ENCODE peak calls at places on chromosomes 13 and 19, in eight cellular contexts. S, Q, E, B, Z, N, D and G are unnamed samples.
A peak's percentile ranks its signal among the peaks of the same experiment; 100 is the strongest.

GRCh38 chr13:22569830-22570229 is 610.9 kb upstream of the SGCG start:
- DNase-seq in B (no peak), Q (no peak), N (no peak), Z (no peak), S (no peak), E (no peak), D (no peak), G (no peak)

GRCh38 chr13:20528451-20528850 is 2.8 kb upstream of the CRYL1 start:
- DNase-seq in Q (no peak), B (no peak), D (peak; percentile 47), N (no peak), S (no peak), Z (no peak), E (no peak), G (no peak)

GRCh38 chr19:30430206-30430734 is 58.1 kb downstream of the ZNF536 start:
- DNase-seq in Z (no peak), D (no peak), S (no peak), N (no peak), B (no peak), Q (no peak), E (no peak), G (no peak)

GRCh38 chr13:20566424-20566916 is 487 bp upstream of the IFT88 start:
- DNase-seq in N (peak; percentile 17), Q (peak; percentile 85), B (no peak), E (no peak), S (peak; percentile 40), Z (peak; percentile 76), D (no peak), G (peak; percentile 48)

GRCh38 chr13:76894401-76895110 is 8.4 kb upstream of the KCTD12 start:
- DNase-seq in D (no peak), B (no peak), Z (no peak), Q (no peak), N (no peak), E (no peak), S (no peak), G (no peak)

GRCh38 chr13:113650275-113650674 is 7.7 kb downstream of the ATP4B start:
- DNase-seq in Q (no peak), D (no peak), S (no peak), Z (no peak), B (no peak), N (no peak), E (no peak), G (no peak)

GRCh38 chr13:33816912-33817311 is 1.0 kb upstream of the RFC3 start:
- DNase-seq in B (no peak), Z (no peak), Q (no peak), N (no peak), E (no peak), S (no peak), D (no peak), G (no peak)

GRCh38 chr13:113750554-113751399 is 8.2 kb upstream of the TMEM255B start:
- DNase-seq in S (no peak), B (no peak), Q (no peak), E (no peak), D (no peak), N (no peak), Z (no peak), G (no peak)

GRCh38 chr19:9945319-9945966 is 9.1 kb upstream of the OLFM2 start:
- DNase-seq in N (no peak), Z (peak; percentile 10), D (no peak), B (peak; percentile 78), E (peak; percentile 76), Q (peak; percentile 100), S (no peak), G (no peak)

GRCh38 chr13:93361703-93362102 is 135.1 kb downstream of the GPC6 start:
- DNase-seq in N (no peak), Q (peak; percentile 21), E (peak; percentile 23), S (no peak), Z (peak; percentile 73), B (no peak), D (no peak), G (no peak)

GRCh38 chr19:55315956-55316525 is 9.1 kb downstream of the TMEM150B start:
- DNase-seq in D (no peak), B (no peak), Z (no peak), Q (no peak), S (no peak), N (no peak), E (no peak), G (no peak)

GRCh38 chr13:83449666-83450395 is 432.4 kb downstream of the SLITRK1 start:
- DNase-seq in B (no peak), N (no peak), Z (no peak), D (no peak), E (no peak), S (peak; percentile 1), Q (peak; percentile 62), G (no peak)

GRCh38 chr19:14473073-14473790 is 1.9 kb downstream of the PTGER1 start:
- DNase-seq in B (peak; percentile 33), E (no peak), D (no peak), N (no peak), Z (no peak), Q (no peak), S (no peak), G (no peak)

GRCh38 chr13:23765531-23765930 is 123.7 kb downstream of the MIPEP start:
- DNase-seq in D (no peak), Z (no peak), N (no peak), B (no peak), S (no peak), E (no peak), Q (no peak), G (no peak)

GRCh38 chr13:32259116-32259515 is 56.0 kb downstream of the ZAR1L start:
- DNase-seq in B (no peak), Z (peak; percentile 28), Q (no peak), S (no peak), D (no peak), E (no peak), N (no peak), G (no peak)

GRCh38 chr13:27472941-27473340 is 22.6 kb upstream of the MTIF3 start:
- DNase-seq in D (no peak), Q (no peak), B (no peak), N (no peak), E (no peak), Z (no peak), S (no peak), G (no peak)
- TF ChIP-seq CTCF in D (no peak), Q (no peak), B (no peak), N (no peak), E (no peak), Z (no peak), S (no peak), G (no peak)

GRCh38 chr19:355134-355533 is 10.5 kb upstream of the MIER2 start:
- DNase-seq in E (no peak), D (no peak), Z (no peak), B (no peak), Q (no peak), S (no peak), N (no peak), G (no peak)

GRCh38 chr19:364496-365287 is 20.1 kb upstream of the MIER2 start:
- DNase-seq in B (no peak), Z (no peak), N (no peak), S (no peak), Q (no peak), E (no peak), D (no peak), G (no peak)

GRCh38 chr19:362683-363082 is 18.1 kb upstream of the MIER2 start:
- DNase-seq in Q (no peak), D (no peak), E (no peak), N (no peak), S (no peak), Z (no peak), B (no peak), G (no peak)

GRCh38 chr19:362154-362553 is 17.6 kb upstream of the MIER2 start:
- DNase-seq in Z (no peak), E (no peak), S (no peak), N (no peak), Q (no peak), D (no peak), B (no peak), G (no peak)

GRCh38 chr19:359653-359925 is 15.0 kb upstream of the MIER2 start:
- DNase-seq in B (no peak), Z (no peak), S (no peak), Q (no peak), E (no peak), D (no peak), N (no peak), G (no peak)
- TF ChIP-seq RAD21 in B (no peak), Z (no peak), S (no peak), Q (no peak), E (no peak), D (no peak), N (no peak), G (no peak)

GRCh38 chr13:35648109-35648508 is 171.6 kb upstream of the MAB21L1 start:
- DNase-seq in D (no peak), E (no peak), N (no peak), B (no peak), Z (no peak), S (no peak), Q (peak; percentile 42), G (no peak)

GRCh38 chr13:35649162-35649561 is 172.7 kb upstream of the MAB21L1 start:
- DNase-seq in Z (no peak), D (no peak), N (no peak), E (no peak), S (no peak), Q (peak; percentile 2), B (no peak), G (no peak)

DNA sequence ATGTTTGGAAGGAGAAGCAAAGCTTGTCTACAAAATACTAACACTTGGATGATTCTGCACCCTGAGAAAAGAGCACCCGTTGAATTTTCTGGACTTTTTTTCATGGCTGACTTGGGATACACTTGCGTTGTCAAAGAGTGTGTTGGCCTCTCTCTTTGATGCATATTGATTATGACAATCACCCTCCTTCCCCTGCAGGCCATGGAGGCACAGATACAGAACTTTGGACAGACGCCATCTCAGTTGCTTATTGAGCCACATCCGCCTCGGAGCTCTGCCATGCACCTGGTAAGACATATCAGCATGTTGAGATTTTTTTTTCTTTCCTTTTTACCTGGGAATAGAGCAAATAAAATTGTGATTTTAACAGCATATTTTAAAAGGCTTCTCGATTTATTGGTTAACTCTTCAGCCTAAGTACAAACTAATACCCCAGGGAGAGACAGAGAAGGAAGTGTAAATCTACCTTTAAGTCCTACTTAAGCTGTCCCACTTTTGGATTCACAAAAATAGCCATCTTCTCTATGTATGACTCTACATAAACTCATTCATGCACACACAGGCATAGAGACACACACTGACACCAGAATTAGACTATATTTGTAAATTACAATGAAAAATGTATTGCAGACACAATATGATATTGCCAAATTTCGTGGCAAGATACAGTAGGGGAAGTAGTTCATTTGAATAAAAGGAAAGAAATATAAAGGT is 169.7 kb upstream of the MAB21L1 start:
- DNase-seq in N (no peak), B (no peak), D (no peak), Q (no peak), E (no peak), S (no peak), Z (no peak), G (no peak)
- TF ChIP-seq CTCF in N (no peak), B (no peak), D (no peak), Q (no peak), E (no peak), S (no peak), Z (no peak), G (no peak)

GRCh38 chr19:31834070-31834469 is 484.8 kb upstream of the TSHZ3 start:
- DNase-seq in Z (no peak), Q (no peak), D (no peak), B (no peak), N (no peak), E (no peak), S (no peak), G (no peak)

GRCh38 chr19:31841755-31842154 is 492.5 kb upstream of the TSHZ3 start:
- DNase-seq in B (no peak), N (no peak), E (no peak), D (no peak), Z (no peak), Q (no peak), S (no peak), G (no peak)

GRCh38 chr19:31838163-31838798 is 489.0 kb upstream of the TSHZ3 start:
- DNase-seq in D (no peak), S (no peak), Z (no peak), Q (no peak), E (no peak), B (no peak), N (no peak), G (no peak)
- TF ChIP-seq RAD21 in D (no peak), S (no peak), Z (no peak), Q (no peak), E (no peak), B (no peak), N (no peak), G (no peak)